ENCODE peak calls at places on chromosome 1, in seven cellular contexts. Q is left ventricle myocardium superior, N is NCI-H146, V is choroid plexus epithelial cell, G is endothelial cell of umbilical vein, R is tibial artery, X is MM.1S. B is an unnamed sample.

GRCh38 chr1:1542766-1543705 is 2.6 kb upstream of the TMEM240 start:
- DNase-seq in R (no peak), N (no peak), V (no peak), Q (no peak), G (no peak), X (no peak), B (peak)

GRCh38 chr1:92907949-92908684 is 53.1 kb downstream of the DIPK1A start:
- DNase-seq in V (peak), G (no peak), N (no peak), Q (no peak), X (no peak), R (no peak), B (no peak)

GRCh38 chr1:206538086-206538781 is 30.9 kb downstream of the RASSF5 start:
- DNase-seq in X (no peak), R (no peak), V (no peak), Q (no peak), G (no peak), N (no peak), B (no peak)

GRCh38 chr1:8218351-8219092 is 99.4 kb upstream of the SLC45A1 start:
- DNase-seq in G (no peak), Q (no peak), N (no peak), R (peak), V (peak), X (no peak), B (no peak)

GRCh38 chr1:230500063-230500462 is 73.9 kb upstream of the PGBD5 start:
- DNase-seq in R (no peak), V (no peak), Q (no peak), G (no peak), X (no peak), N (no peak), B (no peak)

GRCh38 chr1:67570473-67571143 is 114.4 kb upstream of the GADD45A start:
- DNase-seq in G (peak), N (no peak), V (peak), Q (no peak), R (no peak), X (no peak), B (peak)

GRCh38 chr1:227759345-227760300 is 24.4 kb downstream of the SNAP47 start:
- DNase-seq in Q (peak), R (no peak), X (no peak), N (no peak), G (peak), V (peak), B (no peak)

GRCh38 chr1:170790651-170791071 is 126.7 kb downstream of the PRRX1 start:
- DNase-seq in R (no peak), G (no peak), V (peak), X (no peak), Q (no peak), N (no peak), B (no peak)

GRCh38 chr1:20349561-20349960 is 58.9 kb downstream of the VWA5B1 start:
- DNase-seq in X (no peak), N (no peak), R (no peak), V (no peak), Q (no peak), G (no peak), B (no peak)

GRCh38 chr1:89987170-89987819 is 7.6 kb upstream of the ZNF326 start:
- DNase-seq in X (peak), G (peak), R (peak), Q (no peak), N (peak), V (peak), B (no peak)

GRCh38 chr1:9700340-9700739 is 48.8 kb downstream of the PIK3CD start:
- DNase-seq in R (no peak), Q (peak), G (no peak), N (no peak), X (no peak), V (peak), B (peak)

GRCh38 chr1:241635556-241636179 is 4.5 kb downstream of the CHML start:
- DNase-seq in R (no peak), V (no peak), X (no peak), G (no peak), Q (no peak), N (no peak), B (no peak)

B was measured in RWPE2.